ENCODE peak calls at places on chromosomes 2 and 18, in four cellular contexts. M is HCT116, J is K562, X is HepG2. I is an unnamed sample.
A peak's percentile ranks its signal among the peaks of the same experiment; 100 is the strongest.

GRCh38 chr18:79856119-79857080 is 58.7 kb downstream of the KCNG2 start:
- DNase-seq in M (no peak), J (no peak), X (no peak), I (peak; percentile 71)

GRCh38 chr2:15640291-15640711 is 48.6 kb downstream of the DDX1 start:
- DNase-seq in M (no peak), J (peak; percentile 57), X (peak; percentile 43), I (no peak)

GRCh38 chr18:62771494-62771893 is 56.2 kb downstream of the PHLPP1 start:
- DNase-seq in M (no peak), J (no peak), X (no peak), I (no peak)

GRCh38 chr2:100482741-100483140 is 12.5 kb downstream of the NMS start:
- DNase-seq in M (no peak), J (peak; percentile 49), X (no peak), I (no peak)

GRCh38 chr18:76686737-76687231 is 135.6 kb upstream of the ZNF236 start:
- DNase-seq in M (peak; percentile 44), J (no peak), X (peak; percentile 48), I (peak; percentile 65)

GRCh38 chr2:190050001-190050400 is 12.5 kb downstream of the MSTN start:
- DNase-seq in M (no peak), J (no peak), X (no peak), I (no peak)

GRCh38 chr2:133721155-133721554 is 152.9 kb upstream of the NCKAP5 start:
- DNase-seq in M (no peak), J (no peak), X (no peak), I (no peak)

GRCh38 chr2:118257696-118258095 is 169.4 kb downstream of the INSIG2 start:
- DNase-seq in M (no peak), J (no peak), X (no peak), I (no peak)

GRCh38 chr2:29923110-29923721 is 1.8 kb upstream of the ALK start:
- DNase-seq in M (peak; percentile 42), J (peak; percentile 70), X (peak; percentile 68), I (peak; percentile 73)

GRCh38 chr2:241417626-241418025 is 61.5 kb downstream of the FARP2 start:
- DNase-seq in M (no peak), J (no peak), X (peak; percentile 66), I (no peak)

GRCh38 chr18:78825168-78825567 is 154.4 kb upstream of the SALL3 start:
- DNase-seq in M (no peak), J (no peak), X (no peak), I (no peak)

GRCh38 chr2:216775043-216775453 is 79.7 kb upstream of the IGFBP5 start:
- DNase-seq in M (peak; percentile 4), J (peak; percentile 85), X (peak; percentile 76), I (no peak)

GRCh38 chr2:98157557-98157956 is 70.6 kb downstream of the VWA3B start:
- DNase-seq in M (no peak), J (peak; percentile 43), X (no peak), I (no peak)
- TF ChIP-seq JUND in M (no peak), J (no peak), X (no peak), I (no peak)

DNA sequence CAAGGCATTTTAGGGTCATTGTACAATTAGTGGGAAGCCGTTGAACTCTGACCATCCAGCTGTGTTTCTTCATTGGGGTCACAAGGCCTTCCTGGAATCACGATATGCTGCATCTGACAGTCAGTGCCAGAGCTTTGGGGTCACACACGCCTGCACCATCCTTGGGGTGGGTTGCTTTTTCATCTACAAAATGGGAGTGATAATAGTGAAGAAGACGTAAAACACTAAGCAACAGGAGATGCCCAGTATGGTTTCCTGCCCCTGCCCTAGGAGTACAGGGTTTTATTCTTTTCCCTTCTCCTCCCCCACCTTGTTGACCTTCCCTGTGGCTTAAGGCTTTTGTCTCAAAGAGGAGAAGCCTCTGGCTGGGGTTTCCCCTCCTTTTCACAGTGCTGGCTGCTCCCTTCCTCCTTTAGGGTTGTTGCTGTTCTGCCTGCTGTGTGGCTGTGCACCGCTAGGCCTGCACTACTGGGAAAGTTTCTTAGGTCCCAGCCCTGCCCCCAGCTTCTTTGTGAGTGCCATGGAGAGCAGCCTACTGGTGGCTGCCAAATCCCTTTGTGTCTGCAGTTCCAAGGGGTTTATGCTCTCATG is 245.6 kb downstream of the TPGS2 start:
- DNase-seq in M (no peak), J (no peak), X (no peak), I (no peak)
- TF ChIP-seq JUND in M (no peak), J (no peak), X (no peak), I (no peak)

GRCh38 chr2:40311026-40311425 is 140.9 kb downstream of the SLC8A1 start:
- DNase-seq in M (no peak), J (no peak), X (no peak), I (no peak)
- TF ChIP-seq JUND in M (no peak), J (no peak), X (no peak), I (no peak)

DNA sequence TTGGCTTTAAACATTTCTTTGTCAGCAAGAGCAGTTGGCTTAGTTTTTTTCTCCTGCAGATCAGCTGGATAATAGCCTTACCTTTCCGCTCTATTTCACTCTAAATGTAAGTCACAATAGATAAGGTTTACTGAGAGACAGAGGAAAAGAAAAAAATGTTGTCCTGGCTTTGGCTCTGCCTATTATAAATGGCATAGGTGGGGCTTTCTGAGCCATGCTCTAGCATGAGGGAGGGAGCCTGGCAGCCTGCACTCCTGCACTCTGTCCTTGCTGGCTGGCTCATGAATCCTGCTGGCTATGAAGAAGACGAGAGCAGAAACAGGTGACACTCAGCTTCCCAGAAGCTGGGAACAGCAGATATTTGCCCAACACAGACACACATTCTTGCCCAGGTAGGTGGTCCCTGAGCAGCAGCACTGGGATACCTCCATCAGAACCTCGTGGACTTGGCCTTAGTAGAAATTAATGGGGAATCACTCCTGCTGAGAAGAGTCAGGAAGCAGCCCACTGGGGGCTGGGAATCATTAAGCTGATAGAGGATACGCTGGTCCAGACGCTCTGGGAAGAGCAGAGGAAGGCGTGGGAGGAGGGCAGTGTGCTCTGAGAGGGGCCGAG is 514.4 kb upstream of the HS6ST1 start:
- DNase-seq in M (no peak), J (no peak), X (no peak), I (no peak)
- TF ChIP-seq JUND in M (no peak), J (no peak), X (no peak), I (no peak)

DNA sequence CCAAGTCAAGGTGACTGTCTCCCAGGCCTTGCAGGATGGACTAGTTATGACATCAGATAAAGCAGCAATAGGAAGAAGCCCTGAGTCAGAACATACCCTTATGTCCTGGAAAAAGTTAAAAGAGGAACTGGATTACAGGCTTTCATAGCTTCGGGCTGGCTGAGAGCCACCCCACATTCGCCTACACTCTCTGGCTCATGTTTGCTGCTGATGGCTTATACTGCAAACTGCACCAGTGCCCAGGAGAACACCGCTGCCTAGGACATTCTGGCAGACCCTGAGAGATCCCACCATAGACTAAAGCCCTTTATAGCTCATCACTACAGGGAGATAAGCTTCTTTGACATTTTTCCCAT is 20.3 kb downstream of the SLC8A1 start:
- DNase-seq in M (no peak), J (no peak), X (no peak), I (no peak)
- TF ChIP-seq JUND in M (no peak), J (no peak), X (no peak), I (no peak)

GRCh38 chr2:160331258-160332025 is 131.4 kb upstream of the ITGB6 start:
- DNase-seq in M (no peak), J (no peak), X (no peak), I (no peak)
- TF ChIP-seq JUND in M (no peak), J (no peak), X (no peak), I (no peak)

I was measured in T47D.